ENCODE peak calls at places on chromosomes 11 and 22, in eight cellular contexts. U is H1, T is tibial nerve, W is adrenal gland, M is GM12891, Z is H54, Q is breast epithelium, S is stomach. V is an unnamed sample.

GRCh38 chr22:27323646-27324045 is 477.9 kb downstream of the MN1 start:
- DNase-seq in S (no peak), T (no peak), U (no peak), Q (no peak), M (no peak), W (no peak), Z (no peak), V (no peak)

GRCh38 chr11:44418438-44418795 is 108.5 kb upstream of the ALX4 start:
- DNase-seq in T (no peak), W (no peak), U (no peak), M (no peak), S (no peak), Q (no peak), Z (no peak), V (no peak)

GRCh38 chr22:39972656-39973055 is 12.5 kb downstream of the TMA7B start:
- DNase-seq in M (no peak), S (no peak), Q (no peak), Z (no peak), T (no peak), W (no peak), U (no peak), V (no peak)

GRCh38 chr11:63920126-63920869 is 3.3 kb upstream of the RCOR2 start:
- DNase-seq in Z (no peak), W (peak), S (peak), U (peak), T (no peak), Q (no peak), M (no peak), V (no peak)

GRCh38 chr11:6040874-6041273 is 10.3 kb upstream of the OR56A1 start:
- DNase-seq in W (no peak), T (no peak), M (no peak), U (no peak), Z (no peak), Q (no peak), S (no peak), V (no peak)

GRCh38 chr22:49210606-49211005 is 617.1 kb downstream of the BRD1 start:
- DNase-seq in T (no peak), Q (peak), W (no peak), M (no peak), S (no peak), Z (no peak), U (no peak), V (no peak)

GRCh38 chr11:59456661-59457060 is at the start of gene OR4D6:
- DNase-seq in W (no peak), M (no peak), Z (no peak), U (no peak), T (no peak), S (no peak), Q (no peak), V (no peak)

GRCh38 chr22:38940985-38941384 is 16.4 kb upstream of the APOBEC3A start:
- DNase-seq in M (no peak), Z (no peak), Q (no peak), S (no peak), W (no peak), T (no peak), U (no peak), V (no peak)

GRCh38 chr11:130858215-130858614 is 58.1 kb downstream of the SNX19 start:
- DNase-seq in T (no peak), S (no peak), U (no peak), Q (no peak), M (no peak), W (no peak), Z (no peak), V (no peak)

GRCh38 chr11:102470257-102470656 is 17.7 kb upstream of the TMEM123 start:
- DNase-seq in Q (no peak), S (no peak), W (no peak), M (no peak), U (no peak), Z (no peak), T (no peak), V (no peak)

GRCh38 chr22:27238935-27239510 is 562.5 kb downstream of the MN1 start:
- DNase-seq in W (peak), S (no peak), Q (no peak), Z (peak), U (no peak), T (peak), M (no peak), V (no peak)

GRCh38 chr11:73866586-73866996 is 10.1 kb downstream of the COA4 start:
- DNase-seq in S (no peak), Z (peak), U (no peak), Q (no peak), T (no peak), M (no peak), W (peak), V (no peak)

GRCh38 chr22:31646186-31647019 is 15.6 kb downstream of the PISD start:
- DNase-seq in W (peak), S (no peak), M (no peak), Q (no peak), T (no peak), Z (peak), U (no peak), V (no peak)

GRCh38 chr11:71474141-71474770 is 21.3 kb downstream of the NADSYN1 start:
- DNase-seq in U (no peak), Z (no peak), T (no peak), W (no peak), S (no peak), Q (no peak), M (no peak), V (no peak)

GRCh38 chr22:42462016-42462415 is 29.8 kb upstream of the NFAM1 start:
- DNase-seq in Z (no peak), M (no peak), S (no peak), Q (no peak), U (no peak), T (no peak), W (no peak), V (no peak)

GRCh38 chr11:33214187-33214586 is 43.0 kb upstream of the HIPK3 start:
- DNase-seq in Q (no peak), Z (no peak), T (no peak), M (no peak), S (no peak), U (no peak), W (no peak), V (no peak)

GRCh38 chr22:19448076-19448607 is 631 bp upstream of the C22orf39 start:
- DNase-seq in M (peak), T (no peak), S (peak), Q (no peak), Z (peak), U (no peak), W (peak), V (peak)

GRCh38 chr22:45064313-45065268 is 54.8 kb upstream of the PHF21B start:
- DNase-seq in T (no peak), W (peak), M (peak), Q (no peak), S (no peak), Z (peak), U (no peak), V (no peak)

GRCh38 chr22:46828323-46829139 is 66.1 kb downstream of the TBC1D22A start:
- DNase-seq in M (no peak), W (no peak), T (no peak), Q (no peak), Z (no peak), U (peak), S (no peak), V (no peak)

GRCh38 chr11:114066046-114066648 is 6.6 kb downstream of the ZBTB16 start:
- DNase-seq in Q (no peak), W (no peak), U (no peak), T (no peak), M (no peak), Z (no peak), S (no peak), V (no peak)

GRCh38 chr11:116601734-116602636 is 170.8 kb downstream of the BUD13 start:
- DNase-seq in U (no peak), Q (peak), Z (no peak), T (no peak), W (no peak), M (no peak), S (no peak), V (no peak)

GRCh38 chr22:31313366-31314147 is 21.3 kb upstream of the PIK3IP1 start:
- DNase-seq in Z (peak), Q (peak), W (peak), T (peak), S (peak), U (peak), M (no peak), V (peak)

GRCh38 chr22:43236401-43237166 is 49.6 kb upstream of the TTLL12 start:
- DNase-seq in T (no peak), Z (no peak), S (peak), M (no peak), W (peak), Q (no peak), U (no peak), V (no peak)

GRCh38 chr11:69055598-69056516 is 7.1 kb downstream of the TPCN2 start:
- DNase-seq in U (no peak), Z (no peak), Q (no peak), M (peak), S (peak), T (peak), W (no peak), V (no peak)

GRCh38 chr11:112697371-112697770 is 263.8 kb upstream of the NCAM1 start:
- DNase-seq in U (no peak), M (no peak), S (no peak), W (no peak), Q (no peak), T (no peak), Z (no peak), V (no peak)

GRCh38 chr11:126467046-126467370 is 111.5 kb downstream of the ST3GAL4 start:
- DNase-seq in Z (no peak), Q (no peak), S (no peak), T (no peak), W (no peak), U (no peak), M (no peak), V (no peak)

DNA sequence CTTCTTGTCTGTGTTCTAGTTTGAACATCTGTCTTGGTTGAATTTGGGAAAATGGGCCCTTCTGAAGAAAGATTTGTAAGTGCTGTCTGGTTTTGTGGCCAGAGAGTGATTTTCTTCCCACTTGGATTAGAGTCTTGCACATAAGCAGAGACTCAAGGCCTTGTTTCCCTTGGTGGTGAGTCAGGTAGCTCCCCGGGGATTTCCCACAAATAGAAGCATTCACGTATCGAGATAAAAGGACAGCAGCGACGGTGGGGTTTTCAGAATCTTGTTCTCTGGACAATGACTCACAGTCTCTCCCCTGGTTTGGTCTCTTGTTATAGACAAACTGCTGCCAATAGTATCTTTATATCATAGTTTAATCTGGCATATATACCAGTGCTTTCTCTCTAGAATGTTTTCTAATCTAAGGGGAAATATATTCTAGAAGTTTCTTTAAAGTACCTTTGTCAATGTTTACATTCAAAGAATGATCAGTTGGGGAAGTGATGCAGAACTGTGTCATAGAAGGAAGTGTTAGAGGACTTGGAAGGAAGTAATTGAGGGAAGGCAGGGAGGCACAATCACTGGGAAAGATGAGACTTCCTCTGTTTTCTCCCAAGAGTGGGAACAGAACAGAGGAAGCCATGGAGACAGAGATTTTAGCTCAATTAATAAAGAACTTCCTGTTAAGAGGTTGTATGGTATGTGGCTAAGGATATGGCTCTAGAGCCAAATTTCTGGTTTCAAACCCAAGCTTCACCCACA is 18.1 kb downstream of the POLA2 start:
- DNase-seq in Z (peak), T (no peak), U (no peak), W (peak), S (peak), M (no peak), Q (no peak), V (no peak)
- TF ChIP-seq POLR2A in Z (no peak), T (no peak), U (no peak), W (no peak), S (no peak), M (no peak), Q (no peak), V (no peak)

GRCh38 chr11:19225123-19225522 is 15.6 kb downstream of the E2F8 start:
- DNase-seq in M (no peak), S (no peak), W (no peak), Z (no peak), U (no peak), Q (no peak), T (no peak), V (no peak)
- TF ChIP-seq POLR2A in M (no peak), S (no peak), W (no peak), Z (no peak), U (no peak), Q (no peak), T (no peak), V (no peak)

GRCh38 chr11:61294717-61295595 is at the start of gene VWCE:
- DNase-seq in W (peak), U (peak), Z (peak), M (peak), Q (no peak), T (peak), S (peak), V (peak)
- TF ChIP-seq POLR2A in W (no peak), U (peak), Z (no peak), M (peak), Q (no peak), T (no peak), S (no peak), V (peak)

DNA sequence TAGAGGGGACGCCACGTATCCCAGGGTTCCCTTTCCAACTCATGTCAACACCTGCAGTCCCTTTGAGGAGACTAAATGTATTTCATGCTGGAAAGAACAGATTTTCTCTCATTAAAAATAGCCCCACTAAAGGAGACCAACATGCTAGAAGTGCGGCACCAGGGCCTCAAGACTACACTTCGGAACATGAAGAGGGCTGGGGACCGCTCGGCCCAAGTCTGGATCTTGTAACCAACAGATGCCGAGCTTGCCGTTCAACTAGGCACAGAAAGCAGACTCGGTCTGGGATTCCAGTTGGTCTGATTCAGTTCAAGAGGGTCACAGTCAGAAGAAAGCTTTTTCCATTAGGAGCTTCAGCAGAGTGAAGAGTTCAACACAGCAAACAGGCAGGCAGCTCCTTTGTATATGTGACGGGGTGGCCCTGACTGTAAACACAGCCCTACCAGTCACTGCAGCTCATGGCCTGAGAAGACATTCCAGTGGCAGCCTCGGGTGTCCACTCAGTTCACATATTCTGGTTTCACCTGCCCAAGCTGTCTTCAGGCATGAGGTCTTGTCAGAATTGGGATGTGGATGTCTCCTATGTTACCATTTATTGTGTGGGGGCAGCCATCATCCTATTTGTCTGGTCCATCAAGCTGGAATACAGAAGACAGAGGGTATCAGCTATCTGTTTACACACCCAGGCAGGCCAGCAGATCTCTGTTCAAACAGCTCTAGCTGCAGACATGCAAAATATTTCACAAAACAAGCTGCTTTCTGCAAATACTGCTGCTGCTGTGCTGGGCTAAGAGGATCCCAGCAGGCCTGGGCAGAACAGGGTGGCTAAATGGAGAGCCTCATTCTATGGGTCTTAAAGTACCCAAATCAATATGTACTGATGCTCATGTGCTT is 8.8 kb downstream of the RIC8A start:
- DNase-seq in W (peak), M (no peak), Q (peak), S (peak), Z (no peak), U (no peak), T (no peak), V (no peak)
- TF ChIP-seq POLR2A in W (no peak), M (no peak), Q (no peak), S (no peak), Z (no peak), U (no peak), T (no peak), V (no peak)

DNA sequence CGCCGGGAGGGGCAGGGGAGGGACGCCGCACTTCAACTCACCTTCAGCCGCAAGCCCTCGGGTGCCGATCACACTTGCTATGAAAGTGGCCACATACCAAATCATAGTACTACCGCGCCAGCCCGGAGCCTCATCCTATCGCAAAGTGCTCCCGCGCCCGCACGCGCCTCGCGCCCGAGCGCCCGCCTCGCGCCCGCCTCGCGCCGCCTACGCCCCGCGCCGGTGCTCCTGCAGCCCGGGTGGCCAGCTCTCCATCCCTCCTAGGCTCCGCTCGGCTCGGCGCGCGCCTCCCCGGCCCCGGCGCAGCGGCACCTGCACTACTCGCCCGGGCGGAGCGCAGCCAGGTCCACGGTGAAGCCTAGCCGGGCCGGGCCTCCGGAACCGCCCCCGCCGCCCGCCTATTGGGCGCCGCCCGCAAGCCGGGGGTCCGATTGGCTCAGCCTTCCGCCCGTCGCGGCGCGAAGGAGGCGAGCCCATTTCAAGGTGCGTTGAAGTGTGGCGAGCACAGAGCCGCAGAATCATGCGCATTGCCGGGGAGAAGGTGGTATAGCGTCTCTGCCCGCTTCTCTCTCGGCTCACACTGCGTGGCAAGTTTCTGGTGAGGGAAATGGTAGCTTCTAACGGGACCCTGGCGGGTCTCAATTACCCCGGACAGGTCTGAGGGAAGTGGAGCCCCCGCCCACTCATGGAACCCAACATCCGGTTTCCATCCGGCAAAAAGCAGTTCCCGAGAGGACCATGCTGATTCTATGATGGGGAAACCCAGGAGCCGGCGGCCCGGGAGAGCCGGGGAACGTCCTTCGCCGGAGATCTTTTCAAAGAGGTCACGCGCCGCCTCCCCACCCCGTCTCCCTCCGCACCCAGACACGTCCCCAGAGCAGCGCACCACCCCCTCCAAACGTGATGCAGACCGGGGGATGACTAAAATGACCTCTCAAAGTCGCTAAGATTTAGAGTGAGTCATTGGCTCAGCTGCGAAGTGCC is at the start of gene IGSF9B:
- DNase-seq in Q (peak), S (peak), T (peak), M (peak), Z (peak), U (peak), W (peak), V (peak)
- TF ChIP-seq POLR2A in Q (no peak), S (no peak), T (peak), M (no peak), Z (peak), U (no peak), W (peak), V (peak)

GRCh38 chr11:45459501-45459900 is 173.4 kb upstream of the SYT13 start:
- DNase-seq in Q (no peak), M (no peak), T (no peak), Z (no peak), S (no peak), W (no peak), U (no peak), V (no peak)

GRCh38 chr11:45456686-45457085 is 170.5 kb upstream of the SYT13 start:
- DNase-seq in M (no peak), Q (no peak), U (no peak), W (no peak), T (no peak), Z (no peak), S (no peak), V (no peak)

GRCh38 chr11:45455536-45455935 is 169.4 kb upstream of the SYT13 start:
- DNase-seq in Z (no peak), T (no peak), Q (no peak), M (no peak), W (no peak), U (no peak), S (no peak), V (no peak)

GRCh38 chr11:45458269-45458668 is 172.1 kb upstream of the SYT13 start:
- DNase-seq in T (no peak), Q (no peak), S (no peak), Z (no peak), M (no peak), W (no peak), U (no peak), V (no peak)

DNA sequence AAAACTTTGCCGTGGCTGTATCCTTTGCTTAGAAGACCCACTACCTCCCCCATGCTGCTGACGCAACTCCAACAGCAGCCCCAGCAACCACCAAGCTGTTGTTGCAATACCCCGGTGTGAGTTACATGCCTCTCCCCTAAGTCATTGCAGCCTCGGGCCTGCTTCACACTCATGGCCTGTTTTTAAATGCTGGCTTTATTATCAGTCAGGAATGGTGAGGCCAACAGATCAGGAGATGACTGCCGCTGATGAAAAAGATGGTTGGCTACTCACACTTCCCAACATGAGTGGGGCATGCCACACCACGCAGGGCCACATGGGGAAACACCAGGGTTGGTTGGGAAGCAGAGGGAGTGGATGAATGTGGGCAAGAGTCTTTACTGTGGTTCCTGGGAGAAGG is 171.5 kb upstream of the SYT13 start:
- DNase-seq in Z (no peak), S (no peak), T (no peak), Q (no peak), U (no peak), M (no peak), W (no peak), V (no peak)
- TF ChIP-seq POLR2A in Z (no peak), S (no peak), T (no peak), Q (no peak), U (no peak), M (no peak), W (no peak), V (no peak)

GRCh38 chr11:128057786-128058395 is 529.5 kb downstream of the ETS1 start:
- DNase-seq in S (no peak), Z (no peak), U (no peak), T (no peak), Q (no peak), M (no peak), W (no peak), V (no peak)
- TF ChIP-seq POLR2A in S (no peak), Z (no peak), U (no peak), T (no peak), Q (no peak), M (no peak), W (no peak), V (no peak)

V was measured in prostate gland.